ENCODE peak calls at places on chromosomes 11 and 22, in ten cellular contexts. One of them, this sample, is unnamed.

GRCh38 chr22:46827072-46827780 is 64.8 kb downstream of the TBC1D22A start:
- DNase-seq in psoas muscle: no peak
- DNase-seq in thoracic aorta: no peak
- DNase-seq in neuronal stem cell: no peak
- DNase-seq in brain microvascular endothelial cell: no peak
- DNase-seq in neural progenitor cell: peak; percentile 68
- DNase-seq in cardiac muscle cell: peak; percentile 23
- DNase-seq in mesendoderm: peak; percentile 92
- DNase-seq in astrocyte of the cerebellum: no peak
- DNase-seq in tibial artery: no peak
- DNase-seq in this sample: no peak

GRCh38 chr11:111367411-111368284 is 11.4 kb downstream of the POU2AF1 start:
- DNase-seq in psoas muscle: no peak
- DNase-seq in thoracic aorta: no peak
- DNase-seq in neuronal stem cell: no peak
- DNase-seq in brain microvascular endothelial cell: no peak
- DNase-seq in neural progenitor cell: no peak
- DNase-seq in cardiac muscle cell: no peak
- DNase-seq in mesendoderm: no peak
- DNase-seq in astrocyte of the cerebellum: no peak
- DNase-seq in tibial artery: no peak
- DNase-seq in this sample: no peak

GRCh38 chr22:23240639-23241389 is 60.5 kb downstream of the BCR start:
- DNase-seq in psoas muscle: peak; percentile 35
- DNase-seq in thoracic aorta: no peak
- DNase-seq in neuronal stem cell: no peak
- DNase-seq in brain microvascular endothelial cell: no peak
- DNase-seq in neural progenitor cell: peak; percentile 50
- DNase-seq in cardiac muscle cell: no peak
- DNase-seq in mesendoderm: peak; percentile 84
- DNase-seq in astrocyte of the cerebellum: no peak
- DNase-seq in tibial artery: no peak
- DNase-seq in this sample: no peak

GRCh38 chr11:12693485-12694181 is 19.4 kb downstream of the TEAD1 start:
- DNase-seq in psoas muscle: peak; percentile 66
- DNase-seq in thoracic aorta: peak; percentile 28
- DNase-seq in neuronal stem cell: no peak
- DNase-seq in brain microvascular endothelial cell: peak; percentile 93
- DNase-seq in neural progenitor cell: no peak
- DNase-seq in cardiac muscle cell: no peak
- DNase-seq in mesendoderm: peak; percentile 54
- DNase-seq in astrocyte of the cerebellum: peak; percentile 99
- DNase-seq in tibial artery: peak; percentile 64
- DNase-seq in this sample: peak; percentile 92

GRCh38 chr11:103110406-103110805 is 1.2 kb downstream of the DYNC2H1 start:
- DNase-seq in psoas muscle: no peak
- DNase-seq in thoracic aorta: no peak
- DNase-seq in neuronal stem cell: no peak
- DNase-seq in brain microvascular endothelial cell: peak; percentile 59
- DNase-seq in neural progenitor cell: no peak
- DNase-seq in cardiac muscle cell: no peak
- DNase-seq in mesendoderm: no peak
- DNase-seq in astrocyte of the cerebellum: peak; percentile 27
- DNase-seq in tibial artery: no peak
- DNase-seq in this sample: no peak

GRCh38 chr11:99015634-99016454 is 4.9 kb upstream of the CNTN5 start:
- DNase-seq in psoas muscle: no peak
- DNase-seq in thoracic aorta: no peak
- DNase-seq in neuronal stem cell: peak; percentile 42
- DNase-seq in brain microvascular endothelial cell: peak; percentile 19
- DNase-seq in neural progenitor cell: peak; percentile 67
- DNase-seq in cardiac muscle cell: peak; percentile 70
- DNase-seq in mesendoderm: peak; percentile 60
- DNase-seq in astrocyte of the cerebellum: peak; percentile 29
- DNase-seq in tibial artery: no peak
- DNase-seq in this sample: no peak

GRCh38 chr22:44191036-44191454 is 10.3 kb downstream of the PARVG start:
- DNase-seq in psoas muscle: no peak
- DNase-seq in thoracic aorta: no peak
- DNase-seq in neuronal stem cell: no peak
- DNase-seq in brain microvascular endothelial cell: no peak
- DNase-seq in neural progenitor cell: no peak
- DNase-seq in cardiac muscle cell: no peak
- DNase-seq in mesendoderm: peak; percentile 20
- DNase-seq in astrocyte of the cerebellum: no peak
- DNase-seq in tibial artery: no peak
- DNase-seq in this sample: no peak

GRCh38 chr11:35102267-35102666 is 36.7 kb upstream of the CD44 start:
- DNase-seq in psoas muscle: no peak
- DNase-seq in thoracic aorta: no peak
- DNase-seq in neuronal stem cell: no peak
- DNase-seq in brain microvascular endothelial cell: no peak
- DNase-seq in neural progenitor cell: no peak
- DNase-seq in cardiac muscle cell: no peak
- DNase-seq in mesendoderm: no peak
- DNase-seq in astrocyte of the cerebellum: no peak
- DNase-seq in tibial artery: no peak
- DNase-seq in this sample: no peak

GRCh38 chr11:97118756-97119155 is 728.9 kb downstream of the JRKL start:
- DNase-seq in psoas muscle: no peak
- DNase-seq in thoracic aorta: no peak
- DNase-seq in neuronal stem cell: no peak
- DNase-seq in brain microvascular endothelial cell: no peak
- DNase-seq in neural progenitor cell: no peak
- DNase-seq in cardiac muscle cell: peak; percentile 34
- DNase-seq in mesendoderm: no peak
- DNase-seq in astrocyte of the cerebellum: no peak
- DNase-seq in tibial artery: no peak
- DNase-seq in this sample: no peak

GRCh38 chr11:118067006-118067405 is 9.9 kb upstream of the TMPRSS4 start:
- DNase-seq in psoas muscle: no peak
- DNase-seq in thoracic aorta: no peak
- DNase-seq in neuronal stem cell: no peak
- DNase-seq in brain microvascular endothelial cell: no peak
- DNase-seq in neural progenitor cell: no peak
- DNase-seq in cardiac muscle cell: no peak
- DNase-seq in mesendoderm: peak; percentile 16
- DNase-seq in astrocyte of the cerebellum: no peak
- DNase-seq in tibial artery: no peak
- DNase-seq in this sample: no peak

GRCh38 chr11:130674686-130675085 is 226.2 kb downstream of the ADAMTS15 start:
- DNase-seq in psoas muscle: no peak
- DNase-seq in thoracic aorta: no peak
- DNase-seq in neuronal stem cell: no peak
- DNase-seq in brain microvascular endothelial cell: peak; percentile 28
- DNase-seq in neural progenitor cell: peak; percentile 14
- DNase-seq in cardiac muscle cell: no peak
- DNase-seq in mesendoderm: no peak
- DNase-seq in astrocyte of the cerebellum: no peak
- DNase-seq in tibial artery: no peak
- DNase-seq in this sample: no peak

GRCh38 chr22:25153961-25154685 is 45.5 kb upstream of the CRYBB3 start:
- DNase-seq in psoas muscle: peak; percentile 73
- DNase-seq in thoracic aorta: peak; percentile 39
- DNase-seq in neuronal stem cell: no peak
- DNase-seq in brain microvascular endothelial cell: peak; percentile 7
- DNase-seq in neural progenitor cell: peak; percentile 51
- DNase-seq in cardiac muscle cell: peak; percentile 24
- DNase-seq in mesendoderm: peak; percentile 55
- DNase-seq in astrocyte of the cerebellum: peak; percentile 45
- DNase-seq in tibial artery: peak; percentile 77
- DNase-seq in this sample: no peak

GRCh38 chr11:35662061-35662648 is 420 bp upstream of the TRIM44 start:
- DNase-seq in psoas muscle: no peak
- DNase-seq in thoracic aorta: no peak
- DNase-seq in neuronal stem cell: no peak
- DNase-seq in brain microvascular endothelial cell: no peak
- DNase-seq in neural progenitor cell: no peak
- DNase-seq in cardiac muscle cell: no peak
- DNase-seq in mesendoderm: no peak
- DNase-seq in astrocyte of the cerebellum: no peak
- DNase-seq in tibial artery: no peak
- DNase-seq in this sample: no peak

GRCh38 chr11:76785513-76785912 is 2.4 kb downstream of the TSKU start:
- DNase-seq in psoas muscle: no peak
- DNase-seq in thoracic aorta: no peak
- DNase-seq in neuronal stem cell: no peak
- DNase-seq in brain microvascular endothelial cell: no peak
- DNase-seq in neural progenitor cell: peak; percentile 62
- DNase-seq in cardiac muscle cell: no peak
- DNase-seq in mesendoderm: peak; percentile 79
- DNase-seq in astrocyte of the cerebellum: no peak
- DNase-seq in tibial artery: no peak
- DNase-seq in this sample: no peak

GRCh38 chr22:20280866-20281265 is 12.7 kb upstream of the RTN4R start:
- DNase-seq in psoas muscle: no peak
- DNase-seq in thoracic aorta: no peak
- DNase-seq in neuronal stem cell: no peak
- DNase-seq in brain microvascular endothelial cell: no peak
- DNase-seq in neural progenitor cell: no peak
- DNase-seq in cardiac muscle cell: no peak
- DNase-seq in mesendoderm: no peak
- DNase-seq in astrocyte of the cerebellum: no peak
- DNase-seq in tibial artery: no peak
- DNase-seq in this sample: no peak

GRCh38 chr22:42939941-42940653 is 74.9 kb downstream of the PACSIN2 start:
- DNase-seq in psoas muscle: no peak
- DNase-seq in thoracic aorta: no peak
- DNase-seq in neuronal stem cell: no peak
- DNase-seq in brain microvascular endothelial cell: peak; percentile 87
- DNase-seq in neural progenitor cell: no peak
- DNase-seq in cardiac muscle cell: no peak
- DNase-seq in mesendoderm: peak; percentile 78
- DNase-seq in astrocyte of the cerebellum: peak; percentile 62
- DNase-seq in tibial artery: no peak
- DNase-seq in this sample: peak; percentile 50

GRCh38 chr22:44531487-44531886 is 33.5 kb upstream of the RTL6 start:
- DNase-seq in psoas muscle: no peak
- DNase-seq in thoracic aorta: no peak
- DNase-seq in neuronal stem cell: no peak
- DNase-seq in brain microvascular endothelial cell: no peak
- DNase-seq in neural progenitor cell: no peak
- DNase-seq in cardiac muscle cell: no peak
- DNase-seq in mesendoderm: no peak
- DNase-seq in astrocyte of the cerebellum: no peak
- DNase-seq in tibial artery: no peak
- DNase-seq in this sample: no peak

GRCh38 chr22:37661160-37661924 is 2.8 kb downstream of the PDXP start:
- DNase-seq in psoas muscle: no peak
- DNase-seq in thoracic aorta: no peak
- DNase-seq in neuronal stem cell: no peak
- DNase-seq in brain microvascular endothelial cell: peak; percentile 60
- DNase-seq in neural progenitor cell: peak; percentile 47
- DNase-seq in cardiac muscle cell: peak; percentile 59
- DNase-seq in mesendoderm: peak; percentile 72
- DNase-seq in astrocyte of the cerebellum: peak; percentile 43
- DNase-seq in tibial artery: no peak
- DNase-seq in this sample: no peak

GRCh38 chr11:66568124-66568916 is at the start of gene CTSF:
- DNase-seq in psoas muscle: peak; percentile 95
- DNase-seq in thoracic aorta: peak; percentile 45
- DNase-seq in neuronal stem cell: no peak
- DNase-seq in brain microvascular endothelial cell: peak; percentile 51
- DNase-seq in neural progenitor cell: no peak
- DNase-seq in cardiac muscle cell: peak; percentile 35
- DNase-seq in mesendoderm: no peak
- DNase-seq in astrocyte of the cerebellum: peak; percentile 15
- DNase-seq in tibial artery: peak; percentile 93
- DNase-seq in this sample: no peak
- H3K4me3 ChIP-seq in psoas muscle: peak within 1 kb of the TSS; percentile 72
- H3K4me3 ChIP-seq in thoracic aorta: peak within 1 kb of the TSS; percentile 94
- H3K4me3 ChIP-seq in neuronal stem cell: no peak within 1 kb of the TSS
- H3K4me3 ChIP-seq in brain microvascular endothelial cell: peak within 1 kb of the TSS; percentile 47
- H3K4me3 ChIP-seq in neural progenitor cell: no peak within 1 kb of the TSS
- H3K4me3 ChIP-seq in cardiac muscle cell: peak within 1 kb of the TSS; percentile 15
- H3K4me3 ChIP-seq in mesendoderm: no peak within 1 kb of the TSS
- H3K4me3 ChIP-seq in astrocyte of the cerebellum: peak within 1 kb of the TSS; percentile 43
- H3K4me3 ChIP-seq in tibial artery: peak within 1 kb of the TSS; percentile 63
- H3K4me3 ChIP-seq in this sample: peak within 1 kb of the TSS; percentile 45

GRCh38 chr11:1853376-1854131 is 670 bp downstream of the LSP1 start:
- DNase-seq in psoas muscle: no peak
- DNase-seq in thoracic aorta: no peak
- DNase-seq in neuronal stem cell: no peak
- DNase-seq in brain microvascular endothelial cell: no peak
- DNase-seq in neural progenitor cell: no peak
- DNase-seq in cardiac muscle cell: no peak
- DNase-seq in mesendoderm: no peak
- DNase-seq in astrocyte of the cerebellum: no peak
- DNase-seq in tibial artery: no peak
- DNase-seq in this sample: no peak
- H3K4me3 ChIP-seq in psoas muscle: peak overlapping the region; percentile 34
- H3K4me3 ChIP-seq in thoracic aorta: peak overlapping the region; percentile 56
- H3K4me3 ChIP-seq in neuronal stem cell: no peak overlapping the region
- H3K4me3 ChIP-seq in brain microvascular endothelial cell: no peak overlapping the region
- H3K4me3 ChIP-seq in neural progenitor cell: no peak overlapping the region
- H3K4me3 ChIP-seq in cardiac muscle cell: no peak overlapping the region
- H3K4me3 ChIP-seq in mesendoderm: no peak overlapping the region
- H3K4me3 ChIP-seq in astrocyte of the cerebellum: no peak overlapping the region
- H3K4me3 ChIP-seq in tibial artery: no peak overlapping the region
- H3K4me3 ChIP-seq in this sample: no peak overlapping the region

DNA sequence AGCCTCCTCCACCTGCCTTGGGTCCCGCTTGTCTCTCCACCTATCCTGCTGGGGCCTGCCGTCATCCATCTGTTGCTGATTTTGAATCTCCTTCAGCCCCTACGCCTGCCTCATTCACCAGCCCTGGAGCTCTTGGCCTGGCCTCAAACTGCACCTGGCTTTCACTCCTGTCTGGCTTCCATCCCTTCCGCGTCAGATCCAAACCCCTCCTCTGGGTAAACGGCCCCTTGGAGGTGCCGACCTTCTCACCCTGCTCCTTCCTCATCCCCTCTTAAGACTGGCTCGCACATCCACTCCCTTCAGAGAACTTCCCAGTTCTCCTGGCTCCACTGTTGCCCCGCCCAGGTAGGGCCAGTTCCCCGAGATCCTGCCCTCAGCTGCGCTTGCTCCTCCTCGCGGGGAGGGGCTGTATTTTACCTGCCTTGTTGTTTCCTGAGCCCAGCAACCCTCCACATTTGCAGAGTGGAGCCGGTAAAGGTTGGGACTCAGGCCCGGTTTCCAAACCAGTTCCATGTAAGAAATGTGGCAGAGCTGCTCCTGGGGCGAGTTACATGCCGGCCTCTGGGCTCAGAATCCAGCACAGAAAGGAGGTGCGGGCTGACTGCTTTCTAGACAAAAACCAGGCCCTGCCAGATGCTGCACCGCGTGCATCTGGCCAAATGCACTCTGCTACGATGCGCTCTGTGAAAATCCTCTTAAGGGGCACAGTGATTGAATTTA is 13.9 kb upstream of the SHANK2 start:
- DNase-seq in psoas muscle: no peak
- DNase-seq in thoracic aorta: no peak
- DNase-seq in neuronal stem cell: no peak
- DNase-seq in brain microvascular endothelial cell: no peak
- DNase-seq in neural progenitor cell: no peak
- DNase-seq in cardiac muscle cell: no peak
- DNase-seq in mesendoderm: peak; percentile 79
- DNase-seq in astrocyte of the cerebellum: no peak
- DNase-seq in tibial artery: no peak
- DNase-seq in this sample: no peak
- H3K4me3 ChIP-seq in psoas muscle: no peak overlapping the region
- H3K4me3 ChIP-seq in thoracic aorta: no peak overlapping the region
- H3K4me3 ChIP-seq in neuronal stem cell: no peak overlapping the region
- H3K4me3 ChIP-seq in brain microvascular endothelial cell: no peak overlapping the region
- H3K4me3 ChIP-seq in neural progenitor cell: no peak overlapping the region
- H3K4me3 ChIP-seq in cardiac muscle cell: no peak overlapping the region
- H3K4me3 ChIP-seq in mesendoderm: no peak overlapping the region
- H3K4me3 ChIP-seq in astrocyte of the cerebellum: no peak overlapping the region
- H3K4me3 ChIP-seq in tibial artery: no peak overlapping the region
- H3K4me3 ChIP-seq in this sample: no peak overlapping the region

GRCh38 chr11:57773026-57773598 is 11.5 kb downstream of the CTNND1 start:
- DNase-seq in psoas muscle: no peak
- DNase-seq in thoracic aorta: no peak
- DNase-seq in neuronal stem cell: no peak
- DNase-seq in brain microvascular endothelial cell: no peak
- DNase-seq in neural progenitor cell: no peak
- DNase-seq in cardiac muscle cell: no peak
- DNase-seq in mesendoderm: no peak
- DNase-seq in astrocyte of the cerebellum: no peak
- DNase-seq in tibial artery: no peak
- DNase-seq in this sample: no peak
- H3K4me3 ChIP-seq in psoas muscle: no peak overlapping the region
- H3K4me3 ChIP-seq in thoracic aorta: no peak overlapping the region
- H3K4me3 ChIP-seq in neuronal stem cell: no peak overlapping the region
- H3K4me3 ChIP-seq in brain microvascular endothelial cell: no peak overlapping the region
- H3K4me3 ChIP-seq in neural progenitor cell: no peak overlapping the region
- H3K4me3 ChIP-seq in cardiac muscle cell: no peak overlapping the region
- H3K4me3 ChIP-seq in mesendoderm: no peak overlapping the region
- H3K4me3 ChIP-seq in astrocyte of the cerebellum: no peak overlapping the region
- H3K4me3 ChIP-seq in tibial artery: no peak overlapping the region
- H3K4me3 ChIP-seq in this sample: no peak overlapping the region

This sample was measured in BJ.